ENCODE peak calls at places on chromosomes 2 and 18, in ten cellular contexts. P is CD8-positive, alpha-beta memory T cell; Q is pancreas; A is mesenchymal stem cell; S is neural progenitor cell; F is MM.1S; R is GM23248; B is cardiac muscle cell; E is mucosa of descending colon; U is psoas muscle. C is an unnamed sample.

GRCh38 chr2:237459741-237460174 is 27.3 kb upstream of the MLPH start:
- DNase-seq in R (peak; percentile 91), Q (no peak), A (peak; percentile 83), P (no peak), E (no peak), U (no peak), B (peak; percentile 60), F (no peak), S (no peak), C (no peak)

GRCh38 chr2:131040661-131041401 is 52.4 kb downstream of the FAM168B start:
- DNase-seq in Q (peak; percentile 72), A (no peak), B (peak; percentile 58), E (no peak), P (peak; percentile 44), F (no peak), S (no peak), R (no peak), U (no peak), C (no peak)

GRCh38 chr2:68909793-68910674 is 38.8 kb upstream of the BMP10 start:
- DNase-seq in B (peak; percentile 87), E (peak; percentile 91), S (peak; percentile 84), U (no peak), P (peak; percentile 54), Q (peak; percentile 34), A (peak; percentile 64), R (peak; percentile 77), F (peak; percentile 86), C (peak; percentile 31)

GRCh38 chr2:24055750-24056149 is 6.2 kb downstream of the FKBP1B start:
- DNase-seq in A (no peak), Q (no peak), E (no peak), U (no peak), S (no peak), P (no peak), R (no peak), B (no peak), F (no peak), C (no peak)

GRCh38 chr18:11050966-11051365 is 98.4 kb downstream of the PIEZO2 start:
- DNase-seq in R (no peak), U (no peak), Q (no peak), A (no peak), E (no peak), B (no peak), P (no peak), F (no peak), S (no peak), C (no peak)

GRCh38 chr2:67215214-67215613 is 181.9 kb upstream of the ETAA1 start:
- DNase-seq in E (peak; percentile 54), P (no peak), A (peak; percentile 81), F (no peak), R (peak; percentile 41), U (no peak), Q (peak; percentile 86), S (peak; percentile 37), B (peak; percentile 83), C (no peak)

GRCh38 chr18:39271654-39272053 is 1706.1 kb upstream of the CELF4 start:
- DNase-seq in A (no peak), R (no peak), P (no peak), Q (no peak), U (no peak), S (no peak), E (no peak), B (no peak), F (no peak), C (no peak)

GRCh38 chr18:79576686-79577351 is 102.8 kb upstream of the CTDP1 start:
- DNase-seq in Q (peak; percentile 74), P (no peak), R (peak; percentile 18), A (no peak), S (no peak), E (no peak), F (no peak), B (peak; percentile 86), U (peak; percentile 65), C (no peak)

GRCh38 chr2:224136394-224136793 is 97.3 kb upstream of the SERPINE2 start:
- DNase-seq in S (no peak), E (no peak), F (no peak), P (no peak), A (no peak), B (no peak), Q (no peak), R (peak; percentile 68), U (no peak), C (no peak)

GRCh38 chr2:149431337-149431736 is 101.0 kb downstream of the LYPD6 start:
- DNase-seq in F (no peak), A (peak; percentile 71), S (no peak), Q (no peak), E (no peak), R (peak; percentile 8), U (no peak), B (no peak), P (no peak), C (no peak)

GRCh38 chr2:44203542-44203941 is 34.9 kb downstream of the PPM1B start:
- DNase-seq in P (no peak), Q (no peak), A (no peak), E (no peak), B (no peak), U (no peak), S (no peak), F (no peak), R (no peak), C (no peak)

GRCh38 chr2:44201648-44202047 is 33.0 kb downstream of the PPM1B start:
- DNase-seq in E (no peak), P (no peak), B (peak; percentile 4), A (peak; percentile 6), R (peak; percentile 5), F (no peak), U (no peak), Q (no peak), S (no peak), C (no peak)

GRCh38 chr2:44200759-44201158 is 32.1 kb downstream of the PPM1B start:
- DNase-seq in U (no peak), E (no peak), A (no peak), R (no peak), P (no peak), Q (no peak), S (no peak), F (no peak), B (no peak), C (no peak)

GRCh38 chr2:44207102-44207501 is 38.4 kb downstream of the PPM1B start:
- DNase-seq in P (no peak), E (no peak), U (no peak), A (no peak), F (no peak), B (no peak), S (no peak), Q (no peak), R (no peak), C (no peak)

GRCh38 chr2:44205169-44205568 is 36.5 kb downstream of the PPM1B start:
- DNase-seq in S (no peak), F (no peak), E (no peak), U (no peak), R (no peak), A (no peak), Q (no peak), B (no peak), P (no peak), C (no peak)
- H3K36me3 ChIP-seq in S (peaks cover 20% of the 10 kb centered on the region), F (no peaks in the 10 kb centered on the region), E (peaks cover 8% of the 10 kb centered on the region), U (peaks cover 32% of the 10 kb centered on the region), R (no peaks in the 10 kb centered on the region), A (peaks cover 10% of the 10 kb centered on the region), Q (no peaks in the 10 kb centered on the region), B (no peaks in the 10 kb centered on the region), P (no peaks in the 10 kb centered on the region), C (peaks cover 9% of the 10 kb centered on the region)

DNA sequence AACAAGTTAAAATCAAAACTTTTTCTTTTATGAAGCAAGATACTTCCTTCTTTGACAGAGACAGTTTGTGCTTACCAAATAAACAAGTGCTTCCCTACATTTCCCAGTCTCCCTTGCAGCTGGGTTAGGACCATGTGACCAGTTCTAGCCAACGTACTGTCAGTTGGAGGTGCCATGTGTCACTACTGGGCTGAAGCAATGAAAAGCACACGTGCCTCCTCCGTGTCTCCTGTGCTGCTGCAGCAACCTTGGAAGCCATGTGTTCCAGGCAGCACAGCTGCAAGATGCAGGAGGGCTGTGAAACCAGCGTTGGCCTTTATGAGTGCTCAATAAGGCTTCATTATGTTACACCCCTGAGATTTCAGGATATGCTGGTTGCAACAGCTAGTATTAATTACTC is 93.2 kb downstream of the DHRS9 start:
- DNase-seq in B (no peak), A (no peak), R (no peak), S (no peak), U (no peak), E (no peak), Q (no peak), F (no peak), P (no peak), C (no peak)
- H3K36me3 ChIP-seq in B (no peaks in the 10 kb centered on the region), A (no peaks in the 10 kb centered on the region), R (no peaks in the 10 kb centered on the region), S (peaks cover 47% of the 10 kb centered on the region), U (no peaks in the 10 kb centered on the region), E (no peaks in the 10 kb centered on the region), Q (no peaks in the 10 kb centered on the region), F (no peaks in the 10 kb centered on the region), P (no peaks in the 10 kb centered on the region), C (no peaks in the 10 kb centered on the region)

GRCh38 chr18:42041793-42042192 is 86.8 kb downstream of the PIK3C3 start:
- DNase-seq in B (no peak), Q (no peak), S (no peak), U (no peak), F (no peak), R (no peak), A (no peak), E (no peak), P (no peak), C (no peak)
- H3K36me3 ChIP-seq in B (peaks cover 40% of the 10 kb centered on the region), Q (no peaks in the 10 kb centered on the region), S (no peaks in the 10 kb centered on the region), U (peaks cover 100% of the 10 kb centered on the region), F (no peaks in the 10 kb centered on the region), R (peaks cover 47% of the 10 kb centered on the region), A (peaks cover 6% of the 10 kb centered on the region), E (no peaks in the 10 kb centered on the region), P (peaks cover 22% of the 10 kb centered on the region), C (peaks cover 14% of the 10 kb centered on the region)

GRCh38 chr2:128155970-128156369 is 65.0 kb downstream of the UGGT1 start:
- DNase-seq in U (no peak), S (no peak), E (no peak), P (no peak), A (no peak), B (no peak), F (no peak), Q (no peak), R (no peak), C (no peak)

GRCh38 chr2:128157644-128158043 is 66.6 kb downstream of the UGGT1 start:
- DNase-seq in B (no peak), R (no peak), F (no peak), Q (no peak), P (no peak), U (no peak), S (no peak), E (no peak), A (no peak), C (no peak)

GRCh38 chr2:128156812-128157211 is 65.8 kb downstream of the UGGT1 start:
- DNase-seq in B (no peak), P (no peak), U (no peak), F (no peak), A (no peak), E (no peak), S (no peak), Q (no peak), R (no peak), C (no peak)

GRCh38 chr2:128154225-128154624 is 63.2 kb downstream of the UGGT1 start:
- DNase-seq in P (no peak), A (no peak), R (no peak), E (no peak), S (no peak), F (no peak), U (no peak), Q (no peak), B (no peak), C (no peak)

GRCh38 chr2:128153786-128154185 is 62.8 kb downstream of the UGGT1 start:
- DNase-seq in E (no peak), P (no peak), Q (no peak), B (no peak), A (no peak), R (no peak), U (no peak), F (peak; percentile 29), S (no peak), C (no peak)
- H3K36me3 ChIP-seq in E (no peaks in the 10 kb centered on the region), P (peaks cover 11% of the 10 kb centered on the region), Q (no peaks in the 10 kb centered on the region), B (peaks cover 10% of the 10 kb centered on the region), A (peaks cover 14% of the 10 kb centered on the region), R (peaks cover 51% of the 10 kb centered on the region), U (peaks cover 91% of the 10 kb centered on the region), F (no peaks in the 10 kb centered on the region), S (peaks cover 6% of the 10 kb centered on the region), C (peaks cover 20% of the 10 kb centered on the region)